ENCODE peak calls at places on chromosomes 5 and 9, in nine cellular contexts. One of them, this sample, is unnamed.

GRCh38 chr9:35649431-35650340 is 1.0 kb downstream of the SIT1 start:
- DNase-seq in NCI-H187: no peak
- DNase-seq in left lung: no peak
- DNase-seq in foreskin fibroblast: no peak
- DNase-seq in HTR-8/SVneo: no peak
- DNase-seq in HuH-7: no peak
- DNase-seq in SHP77: no peak
- DNase-seq in H9: no peak
- DNase-seq in nephron progenitor cell: no peak
- DNase-seq in this sample: no peak

GRCh38 chr9:134829356-134829937 is 51.2 kb upstream of the FCN2 start:
- DNase-seq in NCI-H187: no peak
- DNase-seq in left lung: no peak
- DNase-seq in foreskin fibroblast: no peak
- DNase-seq in HTR-8/SVneo: no peak
- DNase-seq in HuH-7: no peak
- DNase-seq in SHP77: no peak
- DNase-seq in H9: no peak
- DNase-seq in nephron progenitor cell: no peak
- DNase-seq in this sample: no peak

GRCh38 chr5:100270323-100270771 is 264.8 kb upstream of the FAM174A start:
- DNase-seq in NCI-H187: no peak
- DNase-seq in left lung: no peak
- DNase-seq in foreskin fibroblast: no peak
- DNase-seq in HTR-8/SVneo: no peak
- DNase-seq in HuH-7: no peak
- DNase-seq in SHP77: no peak
- DNase-seq in H9: no peak
- DNase-seq in nephron progenitor cell: no peak
- DNase-seq in this sample: no peak

GRCh38 chr9:128114326-128115186 is 13.0 kb downstream of the PTGES2 start:
- DNase-seq in NCI-H187: no peak
- DNase-seq in left lung: peak
- DNase-seq in foreskin fibroblast: no peak
- DNase-seq in HTR-8/SVneo: no peak
- DNase-seq in HuH-7: no peak
- DNase-seq in SHP77: no peak
- DNase-seq in H9: peak
- DNase-seq in nephron progenitor cell: no peak
- DNase-seq in this sample: no peak

GRCh38 chr9:17318821-17319320 is 184.0 kb downstream of the CNTLN start:
- DNase-seq in NCI-H187: no peak
- DNase-seq in left lung: no peak
- DNase-seq in foreskin fibroblast: peak
- DNase-seq in HTR-8/SVneo: no peak
- DNase-seq in HuH-7: no peak
- DNase-seq in SHP77: no peak
- DNase-seq in H9: no peak
- DNase-seq in nephron progenitor cell: no peak
- DNase-seq in this sample: no peak

GRCh38 chr5:134592141-134592746 is 40.4 kb downstream of the SAR1B start:
- DNase-seq in NCI-H187: no peak
- DNase-seq in left lung: no peak
- DNase-seq in foreskin fibroblast: peak
- DNase-seq in HTR-8/SVneo: no peak
- DNase-seq in HuH-7: no peak
- DNase-seq in SHP77: no peak
- DNase-seq in H9: peak
- DNase-seq in nephron progenitor cell: no peak
- DNase-seq in this sample: no peak

GRCh38 chr5:139474815-139475791 is 4.3 kb downstream of the SMIM33 start:
- DNase-seq in NCI-H187: peak
- DNase-seq in left lung: peak
- DNase-seq in foreskin fibroblast: peak
- DNase-seq in HTR-8/SVneo: peak
- DNase-seq in HuH-7: no peak
- DNase-seq in SHP77: no peak
- DNase-seq in H9: no peak
- DNase-seq in nephron progenitor cell: no peak
- DNase-seq in this sample: no peak

GRCh38 chr9:38489057-38489456 is 64.8 kb upstream of the IGFBPL1 start:
- DNase-seq in NCI-H187: no peak
- DNase-seq in left lung: no peak
- DNase-seq in foreskin fibroblast: no peak
- DNase-seq in HTR-8/SVneo: no peak
- DNase-seq in HuH-7: no peak
- DNase-seq in SHP77: no peak
- DNase-seq in H9: no peak
- DNase-seq in nephron progenitor cell: no peak
- DNase-seq in this sample: no peak

GRCh38 chr5:141845371-141845821 is 32.8 kb downstream of the PCDH1 start:
- DNase-seq in NCI-H187: no peak
- DNase-seq in left lung: no peak
- DNase-seq in foreskin fibroblast: no peak
- DNase-seq in HTR-8/SVneo: no peak
- DNase-seq in HuH-7: peak
- DNase-seq in SHP77: peak
- DNase-seq in H9: peak
- DNase-seq in nephron progenitor cell: no peak
- DNase-seq in this sample: no peak

GRCh38 chr9:665296-665695 is 176.2 kb upstream of the DMRT1 start:
- DNase-seq in NCI-H187: no peak
- DNase-seq in left lung: no peak
- DNase-seq in foreskin fibroblast: no peak
- DNase-seq in HTR-8/SVneo: no peak
- DNase-seq in HuH-7: no peak
- DNase-seq in SHP77: no peak
- DNase-seq in H9: no peak
- DNase-seq in nephron progenitor cell: no peak
- DNase-seq in this sample: no peak

GRCh38 chr5:75236322-75237316 is at the start of gene ANKRD31:
- DNase-seq in NCI-H187: peak
- DNase-seq in left lung: peak
- DNase-seq in foreskin fibroblast: peak
- DNase-seq in HTR-8/SVneo: peak
- DNase-seq in HuH-7: peak
- DNase-seq in SHP77: peak
- DNase-seq in H9: peak
- DNase-seq in nephron progenitor cell: peak
- DNase-seq in this sample: no peak

GRCh38 chr5:153350192-153350883 is 140.1 kb upstream of the GRIA1 start:
- DNase-seq in NCI-H187: no peak
- DNase-seq in left lung: no peak
- DNase-seq in foreskin fibroblast: no peak
- DNase-seq in HTR-8/SVneo: no peak
- DNase-seq in HuH-7: no peak
- DNase-seq in SHP77: no peak
- DNase-seq in H9: peak
- DNase-seq in nephron progenitor cell: no peak
- DNase-seq in this sample: no peak

GRCh38 chr5:54091416-54092130 is 218.8 kb downstream of the ARL15 start:
- DNase-seq in NCI-H187: no peak
- DNase-seq in left lung: no peak
- DNase-seq in foreskin fibroblast: no peak
- DNase-seq in HTR-8/SVneo: no peak
- DNase-seq in HuH-7: no peak
- DNase-seq in SHP77: no peak
- DNase-seq in H9: no peak
- DNase-seq in nephron progenitor cell: no peak
- DNase-seq in this sample: no peak

GRCh38 chr5:94276751-94277150 is 341.7 kb downstream of the KIAA0825 start:
- DNase-seq in NCI-H187: no peak
- DNase-seq in left lung: no peak
- DNase-seq in foreskin fibroblast: peak
- DNase-seq in HTR-8/SVneo: no peak
- DNase-seq in HuH-7: no peak
- DNase-seq in SHP77: no peak
- DNase-seq in H9: no peak
- DNase-seq in nephron progenitor cell: no peak
- DNase-seq in this sample: no peak

GRCh38 chr9:752681-753200 is 88.8 kb upstream of the DMRT1 start:
- DNase-seq in NCI-H187: no peak
- DNase-seq in left lung: no peak
- DNase-seq in foreskin fibroblast: peak
- DNase-seq in HTR-8/SVneo: no peak
- DNase-seq in HuH-7: no peak
- DNase-seq in SHP77: no peak
- DNase-seq in H9: no peak
- DNase-seq in nephron progenitor cell: no peak
- DNase-seq in this sample: no peak

GRCh38 chr5:111134080-111134479 is 41.9 kb downstream of the WDR36 start:
- DNase-seq in NCI-H187: no peak
- DNase-seq in left lung: no peak
- DNase-seq in foreskin fibroblast: peak
- DNase-seq in HTR-8/SVneo: no peak
- DNase-seq in HuH-7: no peak
- DNase-seq in SHP77: no peak
- DNase-seq in H9: no peak
- DNase-seq in nephron progenitor cell: no peak
- DNase-seq in this sample: no peak

GRCh38 chr9:114810614-114811013 is 4.8 kb upstream of the TNFSF15 start:
- DNase-seq in NCI-H187: no peak
- DNase-seq in left lung: no peak
- DNase-seq in foreskin fibroblast: no peak
- DNase-seq in HTR-8/SVneo: no peak
- DNase-seq in HuH-7: no peak
- DNase-seq in SHP77: no peak
- DNase-seq in H9: no peak
- DNase-seq in nephron progenitor cell: no peak
- DNase-seq in this sample: no peak

GRCh38 chr9:128275198-128276007 is at the start of gene GOLGA2:
- DNase-seq in NCI-H187: no peak
- DNase-seq in left lung: no peak
- DNase-seq in foreskin fibroblast: peak
- DNase-seq in HTR-8/SVneo: peak
- DNase-seq in HuH-7: peak
- DNase-seq in SHP77: peak
- DNase-seq in H9: peak
- DNase-seq in nephron progenitor cell: peak
- DNase-seq in this sample: no peak

GRCh38 chr9:136720251-136720886 is 8.0 kb downstream of the DIPK1B start:
- DNase-seq in NCI-H187: no peak
- DNase-seq in left lung: no peak
- DNase-seq in foreskin fibroblast: peak
- DNase-seq in HTR-8/SVneo: no peak
- DNase-seq in HuH-7: no peak
- DNase-seq in SHP77: no peak
- DNase-seq in H9: peak
- DNase-seq in nephron progenitor cell: peak
- DNase-seq in this sample: no peak

GRCh38 chr5:132259061-132259851 is 1.8 kb downstream of the PDLIM4 start:
- DNase-seq in NCI-H187: no peak
- DNase-seq in left lung: peak
- DNase-seq in foreskin fibroblast: peak
- DNase-seq in HTR-8/SVneo: no peak
- DNase-seq in HuH-7: no peak
- DNase-seq in SHP77: no peak
- DNase-seq in H9: peak
- DNase-seq in nephron progenitor cell: peak
- DNase-seq in this sample: peak

GRCh38 chr5:43044181-43044914 is 4.2 kb upstream of the ANXA2R start:
- DNase-seq in NCI-H187: peak
- DNase-seq in left lung: no peak
- DNase-seq in foreskin fibroblast: peak
- DNase-seq in HTR-8/SVneo: no peak
- DNase-seq in HuH-7: no peak
- DNase-seq in SHP77: no peak
- DNase-seq in H9: peak
- DNase-seq in nephron progenitor cell: peak
- DNase-seq in this sample: no peak